ENCODE peak calls at places on chromosomes 1 and 21, in four cellular contexts. M is NCI-H524, L is neuronal stem cell, R is endodermal cell. G is an unnamed sample.

GRCh38 chr1:227489572-227489971 is 73.8 kb upstream of the ZNF678 start:
- DNase-seq in R (no peak), M (peak; percentile 78), L (no peak), G (no peak)

GRCh38 chr1:76835203-76835602 is 32.1 kb upstream of the ST6GALNAC5 start:
- DNase-seq in L (no peak), M (no peak), R (no peak), G (no peak)

GRCh38 chr1:23110391-23110790 is 58.3 kb downstream of the LUZP1 start:
- DNase-seq in L (no peak), R (no peak), M (no peak), G (no peak)

GRCh38 chr1:204323887-204324286 is 35.8 kb downstream of the PLEKHA6 start:
- DNase-seq in M (no peak), L (no peak), R (no peak), G (no peak)

GRCh38 chr1:160189649-160190625 is at the start of gene CASQ1:
- DNase-seq in R (no peak), L (no peak), M (no peak), G (no peak)

GRCh38 chr1:9296850-9297249 is 4.2 kb downstream of the SPSB1 start:
- DNase-seq in R (no peak), M (no peak), L (no peak), G (no peak)

GRCh38 chr1:179933219-179933618 is 21.4 kb upstream of the CEP350 start:
- DNase-seq in L (no peak), M (no peak), R (no peak), G (no peak)

GRCh38 chr1:15758953-15759661 is 512 bp downstream of the FBLIM1 start:
- DNase-seq in R (no peak), L (no peak), M (peak; percentile 17), G (peak; percentile 88)

GRCh38 chr21:14691924-14692323 is 145.8 kb upstream of the SAMSN1 start:
- DNase-seq in M (no peak), L (no peak), R (no peak), G (no peak)

GRCh38 chr21:43703068-43703880 is 15.7 kb upstream of the PDXK start:
- DNase-seq in M (no peak), L (no peak), R (peak; percentile 78), G (peak; percentile 83)

GRCh38 chr1:106921186-106921585 is 135.3 kb upstream of the PRMT6 start:
- DNase-seq in R (no peak), L (no peak), M (no peak), G (no peak)

GRCh38 chr1:32500387-32501209 is 35.7 kb downstream of the ZBTB8B start:
- DNase-seq in L (peak; percentile 72), M (peak; percentile 46), R (peak; percentile 86), G (peak; percentile 94)

GRCh38 chr1:31830511-31830910 is 14.7 kb upstream of the SPOCD1 start:
- DNase-seq in R (peak; percentile 41), M (no peak), L (no peak), G (no peak)

GRCh38 chr1:74650561-74650960 is 23.0 kb downstream of the ERICH3 start:
- DNase-seq in R (no peak), L (no peak), M (no peak), G (no peak)

GRCh38 chr1:230285351-230285750 is 140.8 kb downstream of the PGBD5 start:
- DNase-seq in R (no peak), L (no peak), M (no peak), G (no peak)

GRCh38 chr1:155174334-155175280 is 958 bp downstream of the TRIM46 start:
- DNase-seq in L (peak; percentile 62), R (peak; percentile 80), M (peak; percentile 61), G (peak; percentile 96)

GRCh38 chr1:232587141-232588008 is 42.6 kb downstream of the SIPA1L2 start:
- DNase-seq in R (no peak), M (no peak), L (no peak), G (no peak)

GRCh38 chr1:190022709-190023108 is 455.0 kb downstream of the BRINP3 start:
- DNase-seq in R (no peak), L (no peak), M (no peak), G (no peak)

GRCh38 chr1:2197732-2198165 is 3.2 kb upstream of the FAAP20 start:
- DNase-seq in L (no peak), M (no peak), R (no peak), G (no peak)

GRCh38 chr1:77412069-77412793 is 130.4 kb downstream of the AK5 start:
- DNase-seq in M (no peak), R (no peak), L (no peak), G (no peak)

GRCh38 chr1:168945870-168946269 is 160.6 kb upstream of the ATP1B1 start:
- DNase-seq in M (no peak), L (no peak), R (no peak), G (no peak)

GRCh38 chr1:47760248-47760629 is 236.9 kb downstream of the TRABD2B start:
- DNase-seq in M (no peak), L (no peak), R (no peak), G (no peak)

GRCh38 chr21:39854572-39854971 is 12.7 kb upstream of the PCP4 start:
- DNase-seq in M (no peak), L (no peak), R (no peak), G (no peak)

GRCh38 chr21:44829507-44830092 is 11.7 kb upstream of the SUMO3 start:
- DNase-seq in M (no peak), R (no peak), L (no peak), G (no peak)